ENCODE peak calls at places on chromosomes 7 and 10, in six cellular contexts. R, C, G, Q, H and U are unnamed samples.

GRCh38 chr10:26274391-26274790 is 57.8 kb downstream of the GAD2 start:
- DNase-seq in R (no peak), Q (no peak), C (no peak), H (no peak), G (no peak), U (no peak)

GRCh38 chr7:110003827-110004226 is 1087.1 kb upstream of the LRRN3 start:
- DNase-seq in Q (no peak), C (no peak), H (no peak), R (no peak), G (no peak), U (no peak)

GRCh38 chr10:1364151-1364910 is 308.1 kb downstream of the WDR37 start:
- DNase-seq in C (no peak), H (no peak), R (no peak), G (peak; percentile 41), Q (no peak), U (no peak)

GRCh38 chr7:121793716-121794115 is 79.2 kb upstream of the PTPRZ1 start:
- DNase-seq in Q (no peak), H (no peak), R (no peak), G (no peak), C (no peak), U (no peak)

GRCh38 chr10:70935125-70935625 is 46.8 kb upstream of the PCBD1 start:
- DNase-seq in Q (no peak), C (no peak), G (no peak), R (no peak), H (no peak), U (no peak)

GRCh38 chr7:83672157-83672556 is 23.2 kb upstream of the SEMA3E start:
- DNase-seq in G (no peak), H (no peak), Q (no peak), C (no peak), R (no peak), U (no peak)

GRCh38 chr10:21399392-21400015 is 126.0 kb downstream of the SKIDA1 start:
- DNase-seq in R (no peak), H (no peak), G (no peak), Q (no peak), C (no peak), U (no peak)

GRCh38 chr7:157844611-157845010 is 507.8 kb downstream of the DNAJB6 start:
- DNase-seq in Q (no peak), H (no peak), C (no peak), R (no peak), G (peak; percentile 31), U (no peak)

GRCh38 chr7:25897261-25897782 is 254.7 kb upstream of the NFE2L3 start:
- DNase-seq in R (no peak), H (no peak), Q (peak; percentile 42), G (no peak), C (no peak), U (no peak)

GRCh38 chr7:158474488-158474887 is 113.1 kb downstream of the PTPRN2 start:
- DNase-seq in R (no peak), G (no peak), H (no peak), Q (no peak), C (no peak), U (no peak)

GRCh38 chr7:66961096-66961495 is 34.3 kb downstream of the SBDS start:
- DNase-seq in C (no peak), H (no peak), R (no peak), G (no peak), Q (no peak), U (no peak)

GRCh38 chr7:27519801-27520200 is 142.9 kb downstream of the HIBADH start:
- DNase-seq in G (no peak), Q (no peak), R (no peak), H (no peak), C (no peak), U (no peak)

GRCh38 chr7:16071246-16071857 is 350.0 kb downstream of the CRPPA start:
- DNase-seq in G (no peak), R (no peak), Q (peak; percentile 18), C (peak; percentile 5), H (peak; percentile 54), U (no peak)

GRCh38 chr10:116815641-116816415 is 33.5 kb upstream of the ENO4 start:
- DNase-seq in R (no peak), G (no peak), Q (no peak), H (peak; percentile 36), C (no peak), U (no peak)

GRCh38 chr10:70672165-70672992 is at the start of gene ADAMTS14:
- DNase-seq in Q (no peak), H (peak; percentile 84), C (peak; percentile 16), G (peak; percentile 68), R (no peak), U (no peak)

GRCh38 chr10:130138479-130138866 is 2.3 kb downstream of the GLRX3 start:
- DNase-seq in Q (no peak), C (no peak), R (no peak), H (no peak), G (no peak), U (no peak)

GRCh38 chr7:157278791-157279678 is 57.8 kb upstream of the DNAJB6 start:
- DNase-seq in G (peak; percentile 83), R (peak; percentile 89), C (no peak), H (peak; percentile 73), Q (no peak), U (peak; percentile 34)

GRCh38 chr7:2981103-2981480 is 62.6 kb downstream of the CARD11 start:
- DNase-seq in C (no peak), R (peak; percentile 20), Q (no peak), G (no peak), H (no peak), U (no peak)

GRCh38 chr7:114930829-114931655 is 9.1 kb downstream of the MDFIC start:
- DNase-seq in C (no peak), R (no peak), H (no peak), G (no peak), Q (no peak), U (no peak)

GRCh38 chr10:133459454-133460207 is 5.9 kb downstream of the SCART1 start:
- DNase-seq in C (no peak), R (no peak), Q (no peak), H (no peak), G (no peak), U (no peak)

GRCh38 chr10:91604936-91605534 is 27.8 kb downstream of the PPP1R3C start:
- DNase-seq in R (no peak), G (no peak), H (no peak), Q (no peak), C (no peak), U (no peak)

DNA sequence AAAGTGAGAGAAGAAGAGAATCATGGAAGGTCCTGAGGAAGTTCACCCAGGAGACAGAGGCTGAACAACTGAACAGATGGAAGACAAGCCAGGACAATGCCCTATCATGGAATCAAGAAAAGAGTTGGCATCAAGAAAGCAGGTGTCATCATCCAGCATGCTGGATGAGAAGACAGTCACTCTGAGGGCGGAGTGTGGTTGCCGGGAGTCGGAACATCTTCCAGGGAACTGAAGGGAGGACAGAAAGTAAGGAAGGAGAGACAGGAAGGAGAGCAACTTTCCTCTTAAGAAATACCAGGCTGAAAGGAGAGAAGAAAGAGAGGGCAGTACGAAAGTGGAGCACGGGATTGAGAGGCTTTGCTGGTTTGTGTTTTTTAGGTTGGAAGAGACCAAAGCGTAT is 654.5 kb upstream of the CELF2 start:
- DNase-seq in R (no peak), Q (no peak), H (no peak), C (no peak), G (no peak), U (no peak)
- TF ChIP-seq CTCF in R (no peak), Q (no peak), H (no peak), C (no peak), G (no peak), U (no peak)

DNA sequence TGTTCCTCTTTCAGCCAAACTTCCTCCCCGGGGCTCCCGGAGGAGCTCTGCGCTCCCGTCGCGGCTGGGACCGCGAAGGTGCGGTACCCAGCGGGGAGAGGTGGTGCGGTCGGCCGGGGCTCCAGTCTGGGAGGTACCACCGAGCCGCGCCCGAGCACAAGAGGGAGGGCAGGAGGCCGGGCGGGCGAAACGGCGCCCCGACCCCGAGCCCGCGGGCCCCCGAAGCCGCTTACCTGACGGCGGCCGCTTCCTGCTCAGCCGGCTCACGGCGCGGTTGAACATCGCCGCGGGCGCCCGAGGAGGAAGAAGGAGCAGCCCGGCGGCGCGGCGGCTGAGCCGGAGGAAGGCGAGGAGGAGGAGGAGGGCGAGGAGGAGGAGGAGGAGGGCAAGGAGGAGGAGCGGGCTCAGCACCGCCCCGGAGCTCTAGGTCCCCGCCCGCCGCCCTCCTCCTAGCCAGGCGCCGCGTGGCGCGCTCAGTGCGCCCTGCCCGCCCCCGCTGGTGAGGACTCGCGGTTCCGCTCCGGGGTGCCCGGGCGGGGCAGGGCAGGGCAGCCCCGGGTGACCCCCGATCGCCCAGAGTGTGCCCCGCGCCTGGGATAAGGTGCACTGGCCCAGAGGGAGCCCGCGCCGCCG is at the start of gene RGS10:
- DNase-seq in C (peak; percentile 87), H (peak; percentile 86), G (peak; percentile 89), R (peak; percentile 91), Q (peak; percentile 68), U (peak; percentile 79)
- H3K4me1 ChIP-seq in C (peaks cover 26% of the 10 kb centered on the region), H (peaks cover 4% of the 10 kb centered on the region), G (peaks cover 4% of the 10 kb centered on the region), R (peaks cover 11% of the 10 kb centered on the region), Q (peaks cover 5% of the 10 kb centered on the region), U (peaks cover 8% of the 10 kb centered on the region)

GRCh38 chr7:153523320-153524015 is 528.7 kb upstream of the DPP6 start:
- DNase-seq in C (no peak), G (no peak), H (no peak), R (no peak), Q (no peak), U (no peak)

GRCh38 chr7:153518201-153518984 is 533.8 kb upstream of the DPP6 start:
- DNase-seq in C (no peak), H (no peak), Q (no peak), G (no peak), R (no peak), U (no peak)

GRCh38 chr7:153521370-153521769 is 530.8 kb upstream of the DPP6 start:
- DNase-seq in G (no peak), Q (no peak), C (no peak), R (no peak), H (no peak), U (no peak)

GRCh38 chr7:153524070-153524601 is 528.1 kb upstream of the DPP6 start:
- DNase-seq in H (peak; percentile 65), C (no peak), G (no peak), R (no peak), Q (peak; percentile 20), U (peak; percentile 28)

DNA sequence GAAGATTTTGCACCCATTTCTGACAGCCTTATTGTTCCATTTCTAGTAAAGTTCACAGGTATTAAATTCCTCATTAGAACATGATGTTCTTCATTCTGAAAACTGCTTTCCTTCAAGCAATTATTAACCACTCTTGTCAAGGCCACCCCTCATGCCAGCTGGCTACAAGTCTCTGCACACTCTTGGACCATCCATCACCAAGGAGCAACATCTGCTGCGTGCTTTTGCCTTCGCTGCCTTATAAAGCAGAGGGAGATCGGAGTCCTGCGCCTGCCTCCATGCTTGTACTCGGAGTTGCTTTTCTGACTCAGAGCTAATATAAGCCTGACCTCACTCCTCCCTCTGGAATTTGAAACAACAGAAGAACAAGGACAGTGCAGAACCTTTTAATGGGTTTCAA is 529.9 kb upstream of the DPP6 start:
- DNase-seq in R (no peak), C (no peak), G (no peak), Q (no peak), H (no peak), U (peak; percentile 68)
- H3K9me3 ChIP-seq in R (peaks cover 7% of the 10 kb centered on the region), C (no peaks in the 10 kb centered on the region), G (no peaks in the 10 kb centered on the region), Q (no peaks in the 10 kb centered on the region), H (peaks cover 79% of the 10 kb centered on the region), U (no peaks in the 10 kb centered on the region)

DNA sequence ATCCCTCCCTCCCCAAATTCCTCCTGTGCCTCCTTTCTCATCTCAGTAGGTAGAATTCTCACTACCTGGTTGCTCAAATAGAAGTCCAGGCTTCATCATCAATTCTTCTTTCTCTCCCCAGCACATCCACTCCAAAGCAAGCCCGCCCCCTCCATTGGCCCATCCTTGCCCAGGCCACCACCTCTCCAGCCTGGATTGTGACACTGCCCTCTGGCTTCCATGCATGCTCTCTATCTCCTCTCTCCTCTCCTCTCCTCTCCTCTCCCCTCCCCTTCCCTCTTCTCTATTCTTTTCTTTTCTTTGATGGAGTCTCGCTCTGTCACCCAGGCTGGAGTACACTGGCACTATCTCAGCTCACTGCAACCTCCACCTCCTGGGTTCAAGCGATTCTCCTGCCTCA is 144.9 kb downstream of the UBE2H start:
- DNase-seq in Q (no peak), G (no peak), H (peak; percentile 63), C (no peak), R (no peak), U (no peak)
- TF ChIP-seq CTCF in Q (no peak), G (no peak), H (no peak), C (no peak), R (no peak), U (no peak)